ENCODE peak calls at places on chromosomes 16 and 17, in five cellular contexts. U is left ventricle myocardium inferior, D is cardiac fibroblast, Z is IMR-90, A is kidney epithelial cell. F is an unnamed sample.

GRCh38 chr17:43401293-43401692 is 2.5 kb downstream of the ARL4D start:
- DNase-seq in U (no peak), D (peak), Z (peak), A (peak), F (peak)

GRCh38 chr17:81392909-81393654 is 2.2 kb upstream of the BAHCC1 start:
- DNase-seq in U (peak), D (peak), Z (no peak), A (no peak), F (no peak)

GRCh38 chr17:6914711-6915110 is 81.1 kb upstream of the ALOX12 start:
- DNase-seq in U (no peak), D (no peak), Z (peak), A (no peak), F (no peak)

GRCh38 chr17:63475491-63476412 is 1.1 kb upstream of the ACE start:
- DNase-seq in U (no peak), D (no peak), Z (peak), A (no peak), F (no peak)

GRCh38 chr17:82849076-82849945 is 9.5 kb upstream of the ZNF750 start:
- DNase-seq in U (no peak), D (no peak), Z (no peak), A (no peak), F (no peak)

GRCh38 chr17:4998027-4998665 is 396 bp downstream of the KIF1C start:
- DNase-seq in U (peak), D (no peak), Z (no peak), A (no peak), F (peak)

GRCh38 chr17:61579961-61580360 is 11.1 kb downstream of the NACA2 start:
- DNase-seq in U (no peak), D (no peak), Z (peak), A (no peak), F (no peak)

GRCh38 chr17:80877095-80877828 is 114.4 kb upstream of the CHMP6 start:
- DNase-seq in U (no peak), D (no peak), Z (no peak), A (no peak), F (no peak)

GRCh38 chr16:83599789-83600462 is 207.9 kb upstream of the HSBP1 start:
- DNase-seq in U (no peak), D (no peak), Z (no peak), A (no peak), F (no peak)
- H3K4me3 ChIP-seq in U (no peak), D (no peak), Z (no peak), A (no peak), F (no peak)

GRCh38 chr17:67366193-67367157 is at the start of gene PSMD12:
- DNase-seq in U (peak), D (peak), Z (peak), A (no peak), F (peak)
- TF ChIP-seq CTCF in U (no peak), D (no peak), Z (no peak), A (peak), F (no peak)

GRCh38 chr17:10699861-10700260 is 2.5 kb downstream of the ADPRM start:
- DNase-seq in U (no peak), D (peak), Z (no peak), A (no peak), F (no peak)
- H3K4me3 ChIP-seq in U (no peak), D (no peak), Z (no peak), A (no peak), F (no peak)

GRCh38 chr16:15958703-15959348 is 9.4 kb downstream of the ABCC1 start:
- DNase-seq in U (no peak), D (no peak), Z (no peak), A (peak), F (no peak)

GRCh38 chr16:15960124-15960971 is 10.9 kb downstream of the ABCC1 start:
- DNase-seq in U (no peak), D (no peak), Z (no peak), A (no peak), F (no peak)

GRCh38 chr16:15963307-15963910 is 14.0 kb downstream of the ABCC1 start:
- DNase-seq in U (no peak), D (no peak), Z (no peak), A (no peak), F (no peak)

GRCh38 chr16:15961060-15961511 is 11.7 kb downstream of the ABCC1 start:
- DNase-seq in U (no peak), D (no peak), Z (peak), A (no peak), F (peak)

DNA sequence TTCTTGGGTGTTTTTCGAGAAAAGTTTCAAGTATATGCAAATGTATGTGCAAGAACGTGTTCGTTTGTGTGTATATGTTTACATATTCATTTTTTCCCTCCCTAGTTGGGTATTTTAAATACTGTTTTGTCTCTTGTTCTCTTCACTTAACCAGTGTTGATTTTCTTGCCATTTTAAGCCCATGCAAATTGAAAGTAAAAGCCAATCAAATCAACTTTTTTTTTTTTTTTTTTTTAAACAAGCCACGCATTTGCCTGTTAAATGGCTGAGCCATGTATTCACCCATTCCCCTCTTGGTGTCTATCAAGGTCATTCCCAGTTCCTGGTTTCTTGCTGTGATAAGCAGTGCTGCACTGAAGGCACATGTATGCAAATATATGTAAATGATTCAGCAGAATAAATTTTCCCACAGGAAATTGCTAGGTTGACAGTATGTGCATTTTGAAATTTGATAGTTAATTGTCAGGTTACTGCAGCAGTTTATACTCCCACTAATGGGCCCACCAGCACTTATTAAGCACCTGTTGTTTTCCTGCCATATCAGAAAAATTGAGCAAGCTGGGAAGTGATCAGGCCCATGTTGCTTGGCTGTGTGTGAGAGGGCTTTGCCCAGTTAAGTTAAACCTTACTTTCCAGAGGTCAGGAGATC is 12.3 kb downstream of the ABCC1 start:
- DNase-seq in U (no peak), D (no peak), Z (no peak), A (no peak), F (no peak)
- TF ChIP-seq CTCF in U (no peak), D (no peak), Z (no peak), A (no peak), F (no peak)

GRCh38 chr16:1102333-1102700 is 6.3 kb upstream of the C1QTNF8 start:
- DNase-seq in U (no peak), D (no peak), Z (no peak), A (no peak), F (no peak)

GRCh38 chr16:1101133-1101532 is 5.1 kb upstream of the C1QTNF8 start:
- DNase-seq in U (no peak), D (no peak), Z (no peak), A (no peak), F (no peak)

GRCh38 chr16:1101573-1102332 is 5.7 kb upstream of the C1QTNF8 start:
- DNase-seq in U (no peak), D (no peak), Z (no peak), A (no peak), F (no peak)

GRCh38 chr16:1103649-1104005 is 7.6 kb upstream of the C1QTNF8 start:
- DNase-seq in U (no peak), D (no peak), Z (no peak), A (no peak), F (no peak)

DNA sequence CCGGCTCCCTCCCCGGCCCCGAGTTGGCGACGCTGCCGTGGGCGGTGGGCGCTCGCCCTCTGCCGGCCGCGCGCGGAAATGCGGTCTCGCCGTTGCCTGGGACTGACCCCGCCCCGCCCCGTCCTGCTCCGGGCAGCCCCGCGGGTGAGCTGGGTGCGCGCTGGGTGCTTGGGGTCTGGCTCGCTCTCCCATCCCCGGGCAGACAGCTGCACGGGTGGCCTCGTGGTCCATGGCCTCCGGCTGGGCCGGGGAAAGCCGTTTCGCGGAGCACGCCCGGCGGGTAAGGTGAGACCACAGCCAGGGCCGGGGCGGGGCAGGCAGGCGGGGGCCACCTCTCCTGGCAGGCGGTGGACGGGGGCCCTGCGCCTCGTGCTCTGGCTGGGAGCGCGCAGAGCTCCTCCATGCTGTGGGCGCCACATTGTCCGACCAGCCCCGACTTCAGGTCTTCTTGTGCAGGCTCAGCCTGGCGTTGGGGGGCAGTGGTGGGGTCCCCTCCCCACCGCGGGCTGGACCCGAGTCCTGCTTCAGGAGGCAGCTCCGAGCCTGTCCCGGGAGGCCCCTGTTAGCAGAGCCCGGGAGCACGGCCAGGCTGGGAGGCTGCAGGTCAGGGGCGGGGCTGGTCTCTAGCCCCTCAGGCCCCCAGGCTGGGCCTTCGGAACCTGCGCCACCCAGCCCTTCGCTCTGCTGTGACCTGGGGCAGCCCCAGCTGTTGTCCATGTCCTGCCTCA is 7.0 kb upstream of the C1QTNF8 start:
- DNase-seq in U (peak), D (peak), Z (no peak), A (no peak), F (no peak)
- H3K4me3 ChIP-seq in U (peak), D (no peak), Z (no peak), A (no peak), F (no peak)

DNA sequence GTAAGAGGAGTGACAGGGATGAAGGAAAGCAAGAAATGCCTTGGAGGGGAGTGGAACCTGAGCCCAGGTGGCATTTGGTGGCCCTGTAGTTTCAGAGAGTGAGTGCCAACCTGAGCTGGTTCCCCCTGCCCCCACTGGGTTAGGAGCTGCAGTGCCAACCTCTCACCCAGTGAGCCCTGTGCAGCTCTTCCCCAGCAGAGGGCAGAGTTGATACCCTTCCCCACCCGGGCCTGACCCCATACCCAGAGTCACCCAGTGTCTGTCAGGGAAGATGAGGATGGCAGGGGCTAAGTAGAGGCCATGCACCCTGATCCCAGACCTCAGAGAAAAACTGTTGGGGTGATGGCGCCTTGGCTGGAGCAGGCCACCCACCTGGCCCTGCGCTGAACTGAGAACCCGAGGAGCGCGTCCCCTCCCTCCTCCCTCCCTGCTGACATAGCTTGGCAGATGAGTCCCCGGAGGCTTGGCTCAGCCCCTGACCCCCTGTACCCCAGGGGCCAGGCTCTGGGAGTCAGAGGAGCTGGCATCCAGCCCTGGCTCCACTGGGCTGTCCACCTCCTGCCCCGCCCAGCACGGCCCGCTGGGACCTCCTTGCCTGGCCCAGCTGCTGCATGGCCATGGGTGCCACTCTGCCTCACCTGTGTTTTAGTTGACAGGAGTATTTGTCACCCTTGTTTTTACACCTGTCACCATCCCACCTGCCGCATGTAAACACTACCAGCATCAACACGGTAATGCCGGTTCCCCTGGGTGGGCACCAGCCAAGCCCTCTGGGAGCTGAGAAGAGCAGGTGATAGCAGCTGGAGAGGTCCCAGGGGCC is 113.9 kb downstream of the AMFR start:
- DNase-seq in U (no peak), D (no peak), Z (no peak), A (no peak), F (no peak)
- TF ChIP-seq CTCF in U (peak), D (no peak), Z (no peak), A (peak), F (no peak)

GRCh38 chr17:2057714-2058520 is 3.0 kb downstream of the HIC1 start:
- DNase-seq in U (no peak), D (peak), Z (peak), A (no peak), F (no peak)
- H3K4me3 ChIP-seq in U (peak), D (peak), Z (peak), A (no peak), F (peak)

GRCh38 chr16:9946022-9946720 is 236.1 kb downstream of the GRIN2A start:
- DNase-seq in U (no peak), D (no peak), Z (no peak), A (no peak), F (no peak)
- TF ChIP-seq CTCF in U (peak), D (no peak), Z (no peak), A (no peak), F (no peak)